ENCODE peak calls at places on chromosome 20, in eight cellular contexts. H is NCI-H526; Z is epithelial cell of prostate; O is stimulated activated CD4-positive, alpha-beta T cell treated with anti-CD3 and anti-CD28 coated beads, Interleukin-2, amount 100 ng/mL, for 48 hours; A is naive thymus-derived CD8-positive, alpha-beta T cell; X is aorta; S is omental fat pad; G is naive thymus-derived CD4-positive, alpha-beta T cell. P is an unnamed sample.

GRCh38 chr20:50724851-50725721 is 6.3 kb upstream of the PARD6B start:
- DNase-seq in G (no peak), O (peak), H (no peak), Z (peak), S (peak), X (peak), A (no peak), P (no peak)

GRCh38 chr20:40744494-40745175 is 55.6 kb upstream of the MAFB start:
- DNase-seq in H (peak), G (no peak), Z (no peak), S (no peak), X (no peak), A (no peak), O (no peak), P (no peak)

GRCh38 chr20:15205719-15206118 is 868.3 kb upstream of the FLRT3 start:
- DNase-seq in O (no peak), S (no peak), A (no peak), H (no peak), G (no peak), X (no peak), Z (no peak), P (no peak)

GRCh38 chr20:3222635-3223600 is 13.6 kb downstream of the ITPA start:
- DNase-seq in G (peak), S (no peak), X (no peak), H (peak), A (peak), O (no peak), Z (no peak), P (no peak)

GRCh38 chr20:63947638-63948456 is 8.4 kb downstream of the UCKL1 start:
- DNase-seq in Z (no peak), S (no peak), H (no peak), X (no peak), O (no peak), A (peak), G (peak), P (no peak)

GRCh38 chr20:49507741-49508434 is 25.4 kb upstream of the KCNB1 start:
- DNase-seq in H (peak), S (no peak), G (no peak), Z (peak), X (no peak), A (no peak), O (no peak), P (no peak)

GRCh38 chr20:396252-396618 is 11.9 kb upstream of the RBCK1 start:
- DNase-seq in X (no peak), O (no peak), A (no peak), G (no peak), H (no peak), Z (no peak), S (no peak), P (no peak)

GRCh38 chr20:58293453-58293852 is 16.1 kb upstream of the RAB22A start:
- DNase-seq in A (no peak), H (peak), G (no peak), S (no peak), X (no peak), Z (no peak), O (no peak), P (peak)

GRCh38 chr20:36082516-36082915 is 72.0 kb upstream of the EPB41L1 start:
- DNase-seq in A (no peak), X (no peak), Z (no peak), H (no peak), O (no peak), G (no peak), S (no peak), P (no peak)

GRCh38 chr20:56359212-56360132 is 698 bp downstream of the FAM210B start:
- DNase-seq in G (peak), X (peak), Z (peak), A (no peak), O (peak), H (peak), S (no peak), P (peak)

GRCh38 chr20:50462093-50462685 is 48.0 kb upstream of the PTPN1 start:
- DNase-seq in X (no peak), G (no peak), S (no peak), H (no peak), Z (no peak), O (no peak), A (no peak), P (no peak)

GRCh38 chr20:32454164-32455145 is 96.3 kb downstream of the ASXL1 start:
- DNase-seq in O (no peak), X (peak), Z (no peak), G (no peak), A (no peak), S (no peak), H (no peak), P (no peak)

GRCh38 chr20:2026514-2026913 is 32.7 kb upstream of the PDYN start:
- DNase-seq in H (no peak), G (no peak), S (no peak), Z (no peak), X (no peak), A (no peak), O (no peak), P (no peak)

GRCh38 chr20:63142933-63143332 is 73.0 kb downstream of the YTHDF1 start:
- DNase-seq in O (no peak), Z (no peak), X (peak), G (no peak), A (no peak), H (no peak), S (no peak), P (no peak)

GRCh38 chr20:21137078-21137477 is 11.2 kb downstream of the KIZ start:
- DNase-seq in A (no peak), O (no peak), X (no peak), H (no peak), S (no peak), G (no peak), Z (no peak), P (no peak)

GRCh38 chr20:47774081-47774777 is 11.1 kb downstream of the SULF2 start:
- DNase-seq in Z (no peak), G (no peak), X (no peak), S (no peak), H (peak), A (no peak), O (no peak), P (no peak)

GRCh38 chr20:61905781-61906523 is 159.7 kb downstream of the TAF4 start:
- DNase-seq in H (no peak), G (no peak), O (no peak), A (no peak), Z (no peak), S (no peak), X (no peak), P (no peak)

GRCh38 chr20:24211972-24212371 is 223.4 kb upstream of the GGTLC1 start:
- DNase-seq in X (no peak), A (no peak), Z (no peak), O (no peak), H (no peak), G (no peak), S (no peak), P (no peak)

GRCh38 chr20:48682529-48683385 is 145.0 kb downstream of the PREX1 start:
- DNase-seq in O (no peak), G (no peak), X (peak), H (peak), S (no peak), Z (no peak), A (no peak), P (peak)

GRCh38 chr20:21159658-21160380 is 33.9 kb downstream of the KIZ start:
- DNase-seq in H (no peak), Z (no peak), O (no peak), X (no peak), A (no peak), G (no peak), S (no peak), P (no peak)

GRCh38 chr20:23298926-23299672 is 51.5 kb upstream of the NXT1 start:
- DNase-seq in A (no peak), H (no peak), G (no peak), Z (no peak), S (no peak), O (no peak), X (no peak), P (no peak)

GRCh38 chr20:8476023-8476422 is 344.0 kb downstream of the PLCB1 start:
- DNase-seq in H (no peak), A (no peak), Z (no peak), X (no peak), G (no peak), S (no peak), O (no peak), P (no peak)

GRCh38 chr20:4973330-4974097 is 27.8 kb downstream of the SLC23A2 start:
- DNase-seq in H (no peak), O (peak), G (peak), S (no peak), X (no peak), Z (no peak), A (peak), P (no peak)

GRCh38 chr20:48606841-48607543 is 220.8 kb downstream of the PREX1 start:
- DNase-seq in O (no peak), X (peak), G (no peak), S (no peak), Z (no peak), A (no peak), H (no peak), P (no peak)

GRCh38 chr20:23637282-23638221 is at the start of gene CST3:
- DNase-seq in A (no peak), S (no peak), G (no peak), X (peak), H (peak), Z (no peak), O (no peak), P (peak)

GRCh38 chr20:58647162-58647813 is 3.8 kb upstream of the STX16 start:
- DNase-seq in A (no peak), G (no peak), X (no peak), S (no peak), H (peak), O (no peak), Z (no peak), P (no peak)

GRCh38 chr20:41329435-41330342 is 10.9 kb upstream of the LPIN3 start:
- DNase-seq in H (no peak), Z (peak), A (peak), G (peak), S (peak), X (peak), O (peak), P (no peak)

GRCh38 chr20:3193806-3194616 is 10.5 kb downstream of the DDRGK1 start:
- DNase-seq in X (no peak), H (no peak), G (no peak), Z (no peak), S (no peak), O (no peak), A (no peak), P (peak)

GRCh38 chr20:62696431-62696957 is 12.1 kb upstream of the NTSR1 start:
- DNase-seq in S (no peak), G (no peak), Z (no peak), X (no peak), A (peak), H (peak), O (no peak), P (no peak)

GRCh38 chr20:50475879-50476292 is 34.3 kb upstream of the PTPN1 start:
- DNase-seq in G (no peak), X (no peak), Z (no peak), S (no peak), H (no peak), A (no peak), O (no peak), P (peak)

GRCh38 chr20:60071965-60072364 is 113.7 kb downstream of the CDH26 start:
- DNase-seq in A (no peak), H (no peak), O (no peak), Z (no peak), X (no peak), S (no peak), G (no peak), P (no peak)

P was measured in iPS-NIHi11.